ENCODE peak calls at places on chromosomes 6 and 20, in six cellular contexts. D is A549, A is GM12878, B is K562, C is upper lobe of left lung, V is HepG2. K is an unnamed sample.

GRCh38 chr20:19913927-19914614 is 103.1 kb upstream of the NAA20 start:
- ATAC-seq in D (no peak), A (peak; percentile 67), B (no peak), C (no peak), V (no peak), K (no peak)

GRCh38 chr6:130043344-130043743 is 25.0 kb downstream of the L3MBTL3 start:
- ATAC-seq in D (no peak), A (no peak), B (no peak), C (no peak), V (peak; percentile 81), K (no peak)

GRCh38 chr20:48823960-48824497 is 3.8 kb downstream of the PREX1 start:
- ATAC-seq in D (no peak), A (peak; percentile 72), B (no peak), C (no peak), V (no peak), K (no peak)

GRCh38 chr20:8943638-8944037 is 125.2 kb upstream of the PLCB4 start:
- ATAC-seq in D (no peak), A (no peak), B (no peak), C (peak; percentile 26), V (no peak), K (no peak)

GRCh38 chr6:135854799-135855198 is 3.3 kb downstream of the PDE7B start:
- ATAC-seq in D (no peak), A (peak; percentile 68), B (no peak), C (no peak), V (no peak), K (no peak)

GRCh38 chr6:133431031-133431430 is 189.9 kb downstream of the EYA4 start:
- ATAC-seq in D (no peak), A (no peak), B (no peak), C (no peak), V (no peak), K (no peak)

GRCh38 chr6:168834814-168835213 is 393.8 kb downstream of the SMOC2 start:
- ATAC-seq in D (no peak), A (no peak), B (no peak), C (no peak), V (peak; percentile 37), K (no peak)

GRCh38 chr20:8209061-8209460 is 77.0 kb downstream of the PLCB1 start:
- ATAC-seq in D (no peak), A (peak; percentile 63), B (no peak), C (no peak), V (no peak), K (no peak)

GRCh38 chr6:54646551-54647300 is 199.8 kb upstream of the FAM83B start:
- ATAC-seq in D (no peak), A (no peak), B (no peak), C (no peak), V (no peak), K (no peak)

GRCh38 chr6:2042951-2043648 is 202.3 kb downstream of the GMDS start:
- ATAC-seq in D (no peak), A (no peak), B (no peak), C (no peak), V (no peak), K (no peak)

GRCh38 chr6:158060447-158061360 is 79.0 kb downstream of the SYNJ2 start:
- ATAC-seq in D (peak; percentile 74), A (no peak), B (no peak), C (peak; percentile 83), V (peak; percentile 18), K (peak; percentile 81)

GRCh38 chr6:2921520-2922115 is 18.5 kb upstream of the SERPINB9 start:
- ATAC-seq in D (no peak), A (no peak), B (peak; percentile 14), C (no peak), V (peak; percentile 81), K (no peak)

GRCh38 chr20:62274332-62275262 is 28.2 kb upstream of the ADRM1 start:
- ATAC-seq in D (no peak), A (no peak), B (peak; percentile 98), C (no peak), V (no peak), K (no peak)

GRCh38 chr20:18279231-18279630 is 9.1 kb upstream of the ZNF133 start:
- ATAC-seq in D (no peak), A (no peak), B (no peak), C (no peak), V (no peak), K (no peak)

GRCh38 chr6:129267028-129267427 is 384.1 kb downstream of the LAMA2 start:
- ATAC-seq in D (no peak), A (no peak), B (no peak), C (no peak), V (no peak), K (no peak)

GRCh38 chr20:54284928-54285704 is 77.2 kb downstream of the PFDN4 start:
- ATAC-seq in D (no peak), A (no peak), B (no peak), C (no peak), V (no peak), K (no peak)

GRCh38 chr20:42379385-42379784 is 761.2 kb upstream of the CHD6 start:
- ATAC-seq in D (no peak), A (no peak), B (no peak), C (no peak), V (no peak), K (no peak)

GRCh38 chr20:2244993-2245392 is 50.8 kb upstream of the TGM3 start:
- ATAC-seq in D (peak; percentile 54), A (no peak), B (no peak), C (no peak), V (peak; percentile 63), K (no peak)

GRCh38 chr20:6886065-6886729 is 118.7 kb downstream of the BMP2 start:
- ATAC-seq in D (no peak), A (peak; percentile 73), B (no peak), C (no peak), V (no peak), K (no peak)

GRCh38 chr20:12305555-12305954 is 387.9 kb downstream of the BTBD3 start:
- ATAC-seq in D (no peak), A (no peak), B (no peak), C (no peak), V (no peak), K (no peak)

DNA sequence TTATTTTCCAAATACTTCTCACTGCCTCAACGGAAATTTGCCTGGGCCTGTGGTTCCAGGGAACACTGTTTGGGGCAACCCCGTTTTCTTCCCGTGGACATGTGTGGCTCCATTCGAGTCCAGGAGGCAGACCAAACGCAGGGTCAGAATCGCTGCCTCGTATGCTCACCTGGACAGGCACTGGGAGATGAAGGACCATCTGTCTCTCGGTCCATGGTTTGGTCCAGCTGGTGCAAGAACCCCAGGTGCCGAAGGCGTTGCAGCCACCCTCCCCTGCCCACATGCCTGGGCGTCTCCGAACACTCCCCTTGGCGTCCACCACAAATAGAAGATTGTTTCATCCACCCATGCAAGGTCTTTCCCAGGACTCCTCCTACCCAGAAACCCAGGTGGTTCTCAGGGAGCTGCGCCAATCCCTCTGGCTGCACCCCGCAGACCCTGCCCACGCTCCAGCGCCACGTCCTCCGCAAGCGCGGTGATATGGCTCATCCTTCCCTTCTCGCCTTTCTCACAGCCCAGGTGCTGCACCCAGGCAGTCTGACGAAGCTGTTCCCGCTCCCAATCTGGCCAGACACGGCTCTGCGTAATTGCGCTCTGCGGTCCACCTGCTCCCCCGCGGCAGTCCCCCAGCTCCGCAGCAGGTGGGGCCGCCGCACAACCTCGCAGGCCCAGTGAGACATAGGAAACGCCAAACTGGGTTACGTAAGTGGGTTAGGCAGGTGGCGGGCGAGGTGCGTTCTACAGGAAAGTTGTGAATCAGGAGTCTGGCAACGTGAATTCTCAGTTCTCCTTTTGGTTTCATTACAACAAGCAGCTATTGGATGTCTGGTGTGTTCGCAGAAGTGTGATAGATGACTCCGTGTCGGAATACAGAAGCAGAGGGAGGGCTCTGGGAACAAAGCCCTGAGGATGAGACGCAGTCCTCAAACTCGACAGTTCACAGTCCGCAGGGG is 146.2 kb upstream of the ECI2 start:
- ATAC-seq in D (peak; percentile 40), A (peak; percentile 90), B (peak; percentile 56), C (peak; percentile 62), V (peak; percentile 67), K (peak; percentile 74)
- TF ChIP-seq CTCF in D (no peak), A (peak; percentile 34), B (peak; percentile 24), C (peak; percentile 67), V (peak; percentile 58), K (peak; percentile 45)

DNA sequence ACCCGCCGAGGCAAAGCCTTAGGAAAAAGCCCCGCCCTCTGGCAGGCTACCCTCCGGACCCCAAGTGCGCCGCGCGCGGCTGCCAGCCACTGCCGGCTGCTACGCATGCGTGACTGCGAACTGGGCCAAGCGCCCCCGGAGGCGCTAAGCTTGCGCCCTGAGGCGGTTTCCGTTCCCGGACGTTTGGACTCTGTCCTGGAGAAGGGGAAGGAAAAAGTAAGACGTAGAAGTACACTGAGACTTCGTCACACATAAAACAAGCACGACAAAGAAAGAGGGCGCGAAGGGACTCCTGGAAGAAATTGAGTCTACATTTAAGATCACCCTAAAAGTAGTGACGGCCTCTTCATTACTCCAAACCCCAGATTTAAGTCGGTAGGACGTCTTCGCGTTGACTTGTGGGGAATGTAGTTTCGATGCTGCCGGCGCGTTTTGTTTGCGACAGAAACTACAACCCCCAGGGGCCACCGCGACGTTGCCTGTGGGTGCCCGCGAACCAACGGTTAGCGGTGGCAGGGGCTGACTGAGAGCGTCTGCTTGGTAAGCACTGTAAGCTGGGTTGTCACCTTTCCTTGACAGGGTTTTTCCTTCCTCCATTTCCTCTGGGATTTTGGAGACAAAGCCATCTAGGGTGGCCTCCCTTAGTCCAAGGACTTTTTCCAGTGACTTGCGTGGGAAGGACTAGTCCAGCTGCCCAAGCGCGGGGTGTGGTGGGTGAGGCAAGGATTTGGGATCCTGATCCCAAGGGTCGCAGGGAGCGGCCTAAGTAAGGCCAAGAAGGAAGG is at the start of gene CEP57L1:
- ATAC-seq in D (peak; percentile 82), A (peak; percentile 81), B (peak; percentile 85), C (peak; percentile 85), V (peak; percentile 81), K (peak; percentile 89)
- TF ChIP-seq EP300 in D (no peak), A (no peak), B (no peak), C (no peak), V (no peak), K (no peak)

DNA sequence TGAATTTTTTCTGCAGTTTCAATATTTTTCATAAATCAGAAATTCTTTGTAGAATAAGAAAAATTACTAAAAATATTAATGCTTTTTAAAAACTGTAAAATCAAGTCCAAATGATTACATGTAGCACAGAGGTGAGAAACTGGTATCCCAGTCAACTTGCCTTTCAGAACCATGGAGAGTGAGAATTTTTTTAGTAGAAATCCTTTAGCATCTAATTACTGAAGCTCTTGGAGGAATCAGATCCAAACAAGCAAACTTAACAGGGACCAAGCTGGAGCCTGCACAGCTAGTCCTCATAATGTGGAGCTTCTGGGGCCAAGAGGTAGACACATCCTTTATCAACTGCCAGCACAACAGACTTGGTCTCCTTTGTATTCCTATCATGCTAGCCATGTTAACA is 724.5 kb downstream of the TFAP2A start:
- ATAC-seq in D (no peak), A (no peak), B (no peak), C (no peak), V (no peak), K (no peak)
- TF ChIP-seq CTCF in D (no peak), A (no peak), B (no peak), C (no peak), V (no peak), K (no peak)

DNA sequence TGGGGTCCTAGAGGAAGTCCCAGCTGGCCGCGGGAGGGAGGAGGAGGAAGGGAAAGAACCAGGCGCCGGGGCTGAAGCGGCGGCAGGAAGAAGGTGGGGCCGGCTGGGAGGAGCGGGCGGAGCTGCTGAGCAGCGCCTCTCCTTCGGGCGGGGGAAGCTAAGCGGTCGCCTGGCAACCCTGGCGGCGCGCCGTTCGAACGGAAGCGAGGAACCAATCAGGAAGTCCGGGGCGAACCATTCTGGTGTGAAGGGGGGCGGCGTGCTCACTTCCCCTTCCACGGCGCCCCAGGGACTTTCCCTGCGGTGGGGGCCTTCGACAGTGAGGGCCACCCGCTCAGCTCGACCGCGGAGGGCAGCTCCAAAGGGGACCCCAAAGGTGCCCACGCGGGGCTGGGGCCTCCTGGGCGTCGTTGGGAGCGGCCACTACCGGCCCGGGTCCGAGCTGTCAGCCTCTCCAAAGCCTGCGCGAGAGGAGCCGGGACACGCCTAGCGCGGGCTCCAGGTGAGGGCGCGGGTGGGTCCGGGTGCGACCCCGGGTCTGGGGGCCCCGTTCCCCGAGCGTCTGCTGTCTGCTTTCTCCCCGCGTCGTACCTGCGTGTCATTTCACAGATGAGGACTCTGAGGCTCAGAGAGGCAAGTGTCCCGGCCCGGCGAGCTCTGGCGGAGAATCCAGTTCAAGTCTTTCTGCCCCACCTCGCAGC is at the start of gene FAM110A:
- ATAC-seq in D (peak; percentile 97), A (peak; percentile 96), B (peak; percentile 91), C (peak; percentile 99), V (peak; percentile 98), K (peak; percentile 99)
- TF ChIP-seq EP300 in D (no peak), A (no peak), B (no peak), C (peak; percentile 44), V (no peak), K (no peak)

K was measured in gastroesophageal sphincter.